ENCODE peak calls at places on chromosomes 7 and 10, in nine cellular contexts. U is fibroblast of lung; T is mammary epithelial cell; Y is pancreas; S is CD8-positive, alpha-beta T cell; R is suprapubic skin; G is right cardiac atrium; Z is PC-3; X is tibial artery. K is an unnamed sample. For H3K4me1, the result is how much of the 10 kb centered on the place peaks cover.

GRCh38 chr10:28947209-28947608 is 269.9 kb downstream of the BAMBI start:
- DNase-seq in U (peak), T (no peak), Y (no peak), S (no peak), R (no peak), G (peak), Z (no peak), X (no peak), K (no peak)

GRCh38 chr10:6621536-6621935 is 41.5 kb upstream of the PRKCQ start:
- DNase-seq in U (no peak), T (peak), Y (no peak), S (no peak), R (no peak), G (no peak), Z (no peak), X (no peak), K (no peak)

GRCh38 chr10:60414877-60415585 is 25.4 kb upstream of the ANK3 start:
- DNase-seq in U (peak), T (peak), Y (no peak), S (no peak), R (no peak), G (no peak), Z (peak), X (no peak), K (no peak)

GRCh38 chr7:92115821-92116220 is 18.5 kb downstream of the CYP51A1 start:
- DNase-seq in U (no peak), T (no peak), Y (no peak), S (no peak), R (no peak), G (no peak), Z (no peak), X (no peak), K (no peak)

GRCh38 chr10:100509241-100509640 is 10.4 kb downstream of the SEC31B start:
- DNase-seq in U (no peak), T (no peak), Y (no peak), S (peak), R (no peak), G (no peak), Z (no peak), X (no peak), K (peak)

GRCh38 chr7:101108330-101108857 is 18.5 kb upstream of the SERPINE1 start:
- DNase-seq in U (peak), T (peak), Y (no peak), S (no peak), R (no peak), G (peak), Z (no peak), X (peak), K (no peak)

GRCh38 chr7:1514993-1515392 is 10.8 kb upstream of the INTS1 start:
- DNase-seq in U (no peak), T (no peak), Y (no peak), S (no peak), R (no peak), G (peak), Z (no peak), X (no peak), K (no peak)

GRCh38 chr7:98483276-98483963 is 82.5 kb upstream of the BAIAP2L1 start:
- DNase-seq in U (no peak), T (no peak), Y (no peak), S (no peak), R (no peak), G (no peak), Z (no peak), X (no peak), K (no peak)

GRCh38 chr7:149377386-149377785 is 83.5 kb downstream of the ZNF777 start:
- DNase-seq in U (no peak), T (peak), Y (no peak), S (no peak), R (no peak), G (no peak), Z (peak), X (no peak), K (no peak)

GRCh38 chr7:138008588-138009349 is 6.9 kb upstream of the CREB3L2 start:
- DNase-seq in U (peak), T (peak), Y (no peak), S (peak), R (no peak), G (peak), Z (peak), X (no peak), K (peak)

GRCh38 chr10:70598857-70599295 is 3.7 kb downstream of the PRF1 start:
- DNase-seq in U (no peak), T (no peak), Y (no peak), S (no peak), R (no peak), G (no peak), Z (no peak), X (no peak), K (no peak)

GRCh38 chr7:100190059-100190711 is 12.5 kb downstream of the STAG3 start:
- DNase-seq in U (peak), T (peak), Y (no peak), S (no peak), R (no peak), G (no peak), Z (peak), X (no peak), K (no peak)

GRCh38 chr10:81704596-81704995 is 170.4 kb upstream of the NRG3 start:
- DNase-seq in U (no peak), T (no peak), Y (no peak), S (no peak), R (no peak), G (no peak), Z (no peak), X (no peak), K (no peak)

GRCh38 chr7:95367606-95368005 is 28.6 kb downstream of the PON3 start:
- DNase-seq in U (no peak), T (peak), Y (no peak), S (no peak), R (no peak), G (no peak), Z (peak), X (no peak), K (no peak)
- H3K4me1 ChIP-seq in U (under half), T (under half), Y (under half), S (under half), R (under half), G (under half), Z (under half), X (under half), K (under half)

DNA sequence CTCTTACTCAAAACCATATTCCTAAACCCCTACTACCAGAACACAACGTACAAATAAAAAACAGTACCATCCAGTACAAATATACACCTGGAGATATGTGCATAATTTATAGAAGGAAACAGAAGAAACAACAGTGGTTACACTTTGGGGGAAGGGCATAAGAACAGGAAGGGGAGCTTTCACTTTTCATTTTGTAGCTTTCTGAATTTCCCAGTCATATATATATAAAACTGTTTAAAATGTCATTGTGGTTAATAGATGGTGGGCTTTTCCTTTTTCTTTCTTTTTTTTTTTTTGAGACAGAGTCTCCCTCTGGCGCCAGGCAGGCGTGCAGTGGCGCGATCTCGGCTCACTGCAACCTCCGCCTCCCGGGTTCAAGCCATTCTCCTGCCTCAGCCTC is 47.2 kb downstream of the MALSU1 start:
- DNase-seq in U (no peak), T (no peak), Y (no peak), S (no peak), R (no peak), G (no peak), Z (no peak), X (no peak), K (no peak)
- H3K4me3 ChIP-seq in U (no peak), T (no peak), Y (no peak), S (peak), R (no peak), G (no peak), Z (peak), X (peak), K (peak)

DNA sequence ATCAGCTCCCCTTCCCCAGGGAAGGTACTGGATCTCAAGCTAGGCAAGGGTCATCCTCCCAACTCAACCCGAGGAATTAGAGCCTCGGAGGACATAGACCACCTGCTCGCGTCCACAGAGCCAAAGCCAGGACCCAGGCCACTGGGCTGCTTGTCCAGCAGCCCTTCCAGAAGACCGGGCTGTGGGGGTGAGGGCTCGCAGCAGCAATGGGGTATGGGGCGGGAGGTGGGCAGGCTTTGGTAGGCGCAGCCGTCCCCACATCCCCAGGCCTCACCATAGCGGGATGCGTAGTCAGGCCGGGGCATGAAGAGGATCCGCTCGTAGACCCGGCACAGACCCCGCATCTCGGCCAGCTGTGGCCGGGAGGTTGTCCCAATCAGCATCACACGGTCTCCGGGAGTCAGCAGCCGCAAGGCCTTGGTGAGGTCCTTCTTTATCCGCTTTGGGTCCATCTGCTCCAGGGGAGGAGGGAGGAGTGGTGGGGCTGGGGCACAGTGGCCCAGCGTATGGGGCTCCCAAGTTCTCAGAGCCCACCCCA is 5.0 kb upstream of the ASB10 start:
- DNase-seq in U (no peak), T (no peak), Y (no peak), S (no peak), R (no peak), G (no peak), Z (no peak), X (no peak), K (no peak)
- H3K27ac ChIP-seq in U (no peak), T (no peak), Y (no peak), S (no peak), R (no peak), G (no peak), Z (no peak), X (no peak), K (no peak)

DNA sequence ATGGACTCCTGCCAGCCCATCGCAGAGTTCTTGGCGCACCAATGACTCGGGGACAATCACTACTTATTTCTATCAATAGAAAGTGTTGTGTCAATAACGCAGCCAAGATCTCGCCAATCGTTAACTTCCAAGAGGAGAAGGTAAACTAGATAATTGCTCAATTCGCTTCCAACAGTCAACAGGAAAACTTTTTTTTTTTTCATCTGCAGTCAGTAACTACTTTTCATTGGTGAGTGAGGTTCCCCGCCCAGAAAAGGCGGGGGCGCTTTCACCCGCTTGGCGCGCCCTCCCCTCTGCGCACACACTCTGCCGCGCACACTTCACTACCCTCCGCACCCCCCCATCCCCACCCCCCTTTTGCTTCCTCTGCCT is at the start of gene FEZF1:
- DNase-seq in U (no peak), T (no peak), Y (no peak), S (no peak), R (no peak), G (no peak), Z (peak), X (no peak), K (no peak)
- H3K4me1 ChIP-seq in U (under half), T (under half), Y (under half), S (under half), R (half or more), G (under half), Z (under half), X (under half), K (under half)

GRCh38 chr7:7920056-7920455 is 48.5 kb upstream of the GLCCI1 start:
- DNase-seq in U (no peak), T (no peak), Y (no peak), S (no peak), R (no peak), G (no peak), Z (no peak), X (no peak), K (no peak)
- H3K4me3 ChIP-seq in U (no peak), T (no peak), Y (peak), S (no peak), R (no peak), G (no peak), Z (no peak), X (no peak), K (no peak)

GRCh38 chr7:130274983-130275649 is 8.5 kb downstream of the CPA2 start:
- DNase-seq in U (no peak), T (no peak), Y (no peak), S (no peak), R (no peak), G (peak), Z (no peak), X (no peak), K (no peak)

GRCh38 chr7:130273863-130274262 is 7.2 kb downstream of the CPA2 start:
- DNase-seq in U (peak), T (no peak), Y (no peak), S (no peak), R (no peak), G (no peak), Z (no peak), X (no peak), K (no peak)

GRCh38 chr7:130273081-130273699 is 6.5 kb downstream of the CPA2 start:
- DNase-seq in U (peak), T (peak), Y (peak), S (no peak), R (no peak), G (peak), Z (no peak), X (no peak), K (no peak)

GRCh38 chr7:130270947-130271790 is 4.5 kb downstream of the CPA2 start:
- DNase-seq in U (no peak), T (no peak), Y (peak), S (no peak), R (no peak), G (no peak), Z (no peak), X (no peak), K (no peak)

GRCh38 chr7:130272456-130273080 is 5.9 kb downstream of the CPA2 start:
- DNase-seq in U (no peak), T (peak), Y (no peak), S (no peak), R (no peak), G (peak), Z (no peak), X (no peak), K (no peak)
- H3K27ac ChIP-seq in U (no peak), T (peak), Y (peak), S (no peak), R (no peak), G (no peak), Z (no peak), X (no peak), K (no peak)

GRCh38 chr10:79411546-79412495 is 33.6 kb downstream of the ZCCHC24 start:
- DNase-seq in U (no peak), T (no peak), Y (no peak), S (no peak), R (no peak), G (peak), Z (no peak), X (peak), K (no peak)

GRCh38 chr10:79410315-79411094 is 34.9 kb downstream of the ZCCHC24 start:
- DNase-seq in U (no peak), T (no peak), Y (no peak), S (no peak), R (no peak), G (peak), Z (no peak), X (peak), K (no peak)

GRCh38 chr10:79412516-79412915 is 32.9 kb downstream of the ZCCHC24 start:
- DNase-seq in U (no peak), T (no peak), Y (no peak), S (no peak), R (no peak), G (peak), Z (no peak), X (no peak), K (no peak)

GRCh38 chr10:79414714-79415113 is 30.7 kb downstream of the ZCCHC24 start:
- DNase-seq in U (no peak), T (no peak), Y (no peak), S (no peak), R (no peak), G (no peak), Z (no peak), X (no peak), K (no peak)

DNA sequence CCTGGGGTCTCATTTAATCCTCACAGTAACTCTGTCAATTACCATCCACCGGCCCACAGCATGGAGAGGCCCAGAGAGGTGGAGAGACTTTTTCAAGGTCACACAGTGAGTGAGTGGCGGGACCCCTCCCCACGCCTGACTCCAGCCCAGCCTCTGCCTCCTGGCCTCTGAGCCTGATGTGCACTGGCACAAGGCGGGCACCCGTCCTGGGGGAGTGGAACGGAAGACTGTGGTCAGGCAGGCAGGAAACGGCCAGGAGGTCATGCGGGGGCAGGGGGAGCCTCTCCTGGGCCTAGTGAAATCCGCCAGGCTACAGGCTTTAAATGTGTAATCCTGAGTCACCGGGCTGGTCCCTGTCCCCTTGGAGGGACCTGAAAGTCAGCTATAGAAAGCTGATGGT is 32.2 kb downstream of the ZCCHC24 start:
- DNase-seq in U (no peak), T (no peak), Y (no peak), S (no peak), R (no peak), G (peak), Z (peak), X (peak), K (no peak)
- H3K4me1 ChIP-seq in U (under half), T (under half), Y (under half), S (under half), R (under half), G (under half), Z (under half), X (under half), K (under half)

GRCh38 chr7:106281919-106282318 is 2.9 kb downstream of the NAMPT start:
- DNase-seq in U (no peak), T (no peak), Y (no peak), S (no peak), R (no peak), G (no peak), Z (no peak), X (no peak), K (no peak)
- H3K4me3 ChIP-seq in U (no peak), T (peak), Y (peak), S (no peak), R (peak), G (no peak), Z (no peak), X (peak), K (no peak)

K was measured in CD8-positive, alpha-beta memory T cell.